ENCODE peak calls at places on chromosomes 7 and 10, in six cellular contexts. E, V, P, I, U and M are unnamed samples.

GRCh38 chr7:158315881-158316280 is 271.7 kb downstream of the PTPRN2 start:
- DNase-seq in V (no peak), E (no peak), I (no peak), U (no peak), P (no peak), M (no peak)

GRCh38 chr7:77684030-77684429 is 12.2 kb upstream of the RSBN1L start:
- DNase-seq in E (no peak), I (no peak), U (peak; percentile 87), P (peak; percentile 70), V (no peak), M (peak; percentile 71)

GRCh38 chr7:126083014-126083413 is 1153.4 kb upstream of the POT1 start:
- DNase-seq in P (no peak), I (no peak), U (no peak), V (no peak), E (no peak), M (no peak)

GRCh38 chr10:47374611-47375536 is 9.2 kb downstream of the ZNF488 start:
- DNase-seq in V (peak; percentile 14), I (no peak), U (peak; percentile 35), E (no peak), P (peak; percentile 62), M (peak; percentile 35)

GRCh38 chr7:12729112-12729511 is 41.7 kb downstream of the ARL4A start:
- DNase-seq in E (no peak), I (no peak), P (peak; percentile 15), U (peak; percentile 54), V (peak; percentile 50), M (peak; percentile 51)

GRCh38 chr10:11403116-11403515 is 208.3 kb downstream of the USP6NL start:
- DNase-seq in U (no peak), V (no peak), E (peak; percentile 23), P (no peak), I (no peak), M (no peak)

GRCh38 chr10:97445722-97446639 is at the start of the genes EXOSC1 and ZDHHC16:
- DNase-seq in E (peak; percentile 73), P (peak; percentile 97), U (peak; percentile 95), V (peak; percentile 93), I (peak; percentile 89), M (peak; percentile 97)

GRCh38 chr7:30924624-30925023 is 13.0 kb downstream of the AQP1 start:
- DNase-seq in P (no peak), V (no peak), U (no peak), E (no peak), I (no peak), M (no peak)

GRCh38 chr10:21849624-21850023 is 153.9 kb downstream of the DNAJC1 start:
- DNase-seq in P (no peak), E (no peak), V (no peak), U (no peak), I (peak; percentile 2), M (no peak)

GRCh38 chr10:22710139-22710745 is 4.1 kb downstream of the PIP4K2A start:
- DNase-seq in E (no peak), P (no peak), I (no peak), U (peak; percentile 16), V (no peak), M (no peak)

GRCh38 chr7:45212606-45213005 is 55.0 kb downstream of the RAMP3 start:
- DNase-seq in U (no peak), V (no peak), E (no peak), P (no peak), I (no peak), M (no peak)

GRCh38 chr10:34730726-34731125 is 84.4 kb downstream of the PARD3 start:
- DNase-seq in E (no peak), V (no peak), I (no peak), P (no peak), U (no peak), M (no peak)

GRCh38 chr7:158446706-158447105 is 140.9 kb downstream of the PTPRN2 start:
- DNase-seq in P (no peak), I (no peak), E (no peak), U (no peak), V (no peak), M (no peak)

GRCh38 chr7:100879685-100880261 is 4.9 kb downstream of the SRRT start:
- DNase-seq in P (no peak), U (no peak), E (no peak), I (no peak), V (no peak), M (no peak)

GRCh38 chr7:100878685-100879084 is 3.8 kb downstream of the SRRT start:
- DNase-seq in U (no peak), P (no peak), I (no peak), V (no peak), E (no peak), M (no peak)

GRCh38 chr7:100875356-100875751 is 451 bp downstream of the SRRT start:
- DNase-seq in U (no peak), I (no peak), P (no peak), E (no peak), V (no peak), M (peak; percentile 17)

GRCh38 chr7:100880645-100881044 is 5.7 kb downstream of the SRRT start:
- DNase-seq in U (no peak), I (no peak), V (no peak), E (no peak), P (no peak), M (no peak)

DNA sequence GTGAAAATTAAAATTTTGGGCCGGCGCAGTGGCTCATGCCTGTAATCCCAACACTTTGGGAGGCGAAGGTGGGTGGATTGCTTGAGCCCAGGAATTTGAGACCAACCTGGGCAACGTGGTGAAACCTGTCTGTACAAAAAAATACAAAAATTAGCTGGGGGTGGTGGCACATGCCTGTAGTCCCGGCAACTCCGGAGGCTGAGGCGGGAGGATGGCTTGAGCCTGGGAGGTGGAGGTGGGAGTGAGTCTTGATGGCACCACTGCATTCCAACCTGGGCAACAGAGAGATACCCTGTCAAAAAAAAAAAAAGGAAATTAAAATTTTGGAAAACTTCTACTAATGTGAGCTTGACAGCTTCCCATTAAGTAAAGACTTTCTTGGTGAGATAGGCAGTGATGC is 3.1 kb downstream of the SRRT start:
- DNase-seq in V (no peak), E (no peak), I (no peak), U (no peak), P (no peak), M (no peak)
- H3K4me3 ChIP-seq in V (no peak overlapping the region), E (no peak overlapping the region), I (no peak overlapping the region), U (no peak overlapping the region), P (no peak overlapping the region), M (no peak overlapping the region)

GRCh38 chr7:155521743-155522398 is 24.5 kb downstream of the CNPY1 start:
- DNase-seq in E (no peak), I (no peak), P (no peak), V (no peak), U (no peak), M (no peak)

GRCh38 chr7:155523168-155523675 is 23.1 kb downstream of the CNPY1 start:
- DNase-seq in I (no peak), P (no peak), V (no peak), E (no peak), U (no peak), M (no peak)

GRCh38 chr7:155526225-155526624 is 20.1 kb downstream of the CNPY1 start:
- DNase-seq in E (no peak), P (no peak), V (no peak), I (no peak), U (no peak), M (no peak)

GRCh38 chr7:155521007-155521742 is 25.2 kb downstream of the CNPY1 start:
- DNase-seq in V (no peak), U (no peak), P (no peak), I (no peak), E (no peak), M (no peak)

GRCh38 chr7:155524018-155524556 is 22.3 kb downstream of the CNPY1 start:
- DNase-seq in V (no peak), U (no peak), I (no peak), E (no peak), P (no peak), M (no peak)
- TF ChIP-seq CTCF in V (no peak), U (no peak), I (peak; percentile 16), E (no peak), P (no peak), M (no peak)

GRCh38 chr10:119305860-119306513 is 98.6 kb downstream of the GRK5 start:
- DNase-seq in E (peak; percentile 49), V (peak; percentile 51), P (peak; percentile 99), U (peak; percentile 95), I (peak; percentile 97), M (peak; percentile 99)
- H3K4me3 ChIP-seq in E (peak overlapping the region; percentile 57), V (no peak overlapping the region), P (no peak overlapping the region), U (no peak overlapping the region), I (peak overlapping the region; percentile 11), M (no peak overlapping the region)

GRCh38 chr7:7761340-7761973 is 43.0 kb upstream of the RPA3 start:
- DNase-seq in P (peak; percentile 66), I (peak; percentile 26), E (no peak), V (no peak), U (peak; percentile 75), M (peak; percentile 72)
- TF ChIP-seq CTCF in P (peak; percentile 50), I (peak; percentile 40), E (peak; percentile 46), V (peak; percentile 31), U (peak; percentile 42), M (peak; percentile 33)

DNA sequence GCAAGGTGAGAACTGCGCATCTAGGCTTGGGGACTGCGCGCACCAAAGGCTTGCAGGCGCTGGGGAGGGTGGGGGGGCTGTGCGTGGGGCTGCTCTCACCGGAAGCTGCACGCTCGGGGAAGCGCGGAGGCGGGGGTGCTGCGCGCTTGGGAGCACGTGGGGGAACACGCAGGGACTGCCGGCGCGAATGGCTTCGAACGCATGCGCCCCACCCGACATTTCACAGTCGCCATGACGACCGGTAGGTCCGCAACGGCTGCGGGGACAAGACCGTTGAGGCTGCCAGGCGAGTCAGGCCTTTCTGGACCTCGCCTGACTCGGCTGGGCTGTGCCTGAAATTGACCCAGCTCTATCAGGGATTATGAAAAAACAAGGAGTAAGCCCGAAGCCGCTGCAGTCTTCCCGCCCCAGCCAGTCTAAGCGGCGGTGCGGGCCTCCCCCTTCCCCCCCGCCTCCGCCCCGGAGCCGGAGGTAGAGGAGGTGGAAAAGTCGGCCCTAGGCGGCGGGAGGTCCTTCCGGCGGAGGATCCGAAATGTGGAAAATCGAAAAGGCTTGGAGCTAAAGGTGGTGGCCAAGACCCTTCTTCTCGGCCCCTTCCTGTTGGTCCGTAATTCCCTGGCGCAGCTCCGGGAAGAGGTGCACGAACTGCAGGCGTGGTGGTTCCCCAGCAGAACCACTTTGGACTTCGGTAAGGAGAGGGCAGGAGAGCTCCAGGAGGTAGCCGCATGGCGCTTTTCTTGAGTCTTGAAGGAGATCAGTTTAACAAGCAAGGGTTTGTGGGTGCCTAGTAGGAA is 34.9 kb upstream of the STEAP1 start:
- DNase-seq in U (peak; percentile 23), E (peak; percentile 7), P (peak; percentile 1), V (no peak), I (no peak), M (no peak)
- H3K4me3 ChIP-seq in U (peak overlapping the region; percentile 35), E (peak overlapping the region; percentile 35), P (peak overlapping the region; percentile 26), V (peak overlapping the region; percentile 57), I (no peak overlapping the region), M (peak overlapping the region; percentile 21)

GRCh38 chr7:149803551-149804074 is 30.2 kb upstream of the ZNF467 start:
- DNase-seq in U (no peak), P (no peak), V (no peak), E (no peak), I (no peak), M (no peak)

GRCh38 chr7:149808311-149808710 is 29.9 kb upstream of the ZNF862 start:
- DNase-seq in I (no peak), P (no peak), U (no peak), V (no peak), E (no peak), M (no peak)

GRCh38 chr7:149804106-149804505 is 30.7 kb upstream of the ZNF467 start:
- DNase-seq in V (no peak), P (no peak), E (no peak), U (no peak), I (no peak), M (no peak)

GRCh38 chr7:149809215-149809614 is 29.0 kb upstream of the ZNF862 start:
- DNase-seq in V (no peak), I (no peak), U (no peak), E (no peak), P (no peak), M (no peak)

GRCh38 chr7:149806726-149807125 is 31.4 kb upstream of the ZNF862 start:
- DNase-seq in P (no peak), U (no peak), E (no peak), I (no peak), V (no peak), M (no peak)
- TF ChIP-seq CTCF in P (no peak), U (no peak), E (no peak), I (no peak), V (no peak), M (no peak)